ENCODE peak calls at places on chromosomes 7 and 10, in nine cellular contexts. S, J, N, W, U, Q, I, P and G are unnamed samples.

GRCh38 chr7:155948423-155948822 is 136.2 kb upstream of the SHH start:
- DNase-seq in S (no peak), J (no peak), N (no peak), W (no peak), U (no peak), Q (no peak), I (no peak), P (no peak), G (no peak)

GRCh38 chr10:122733450-122733849 is 33.8 kb upstream of the C10orf120 start:
- DNase-seq in S (no peak), J (no peak), N (no peak), W (no peak), U (no peak), Q (no peak), I (no peak), P (no peak), G (no peak)

GRCh38 chr7:121085922-121086321 is 97.4 kb downstream of the CPED1 start:
- DNase-seq in S (no peak), J (no peak), N (no peak), W (no peak), U (no peak), Q (no peak), I (peak), P (no peak), G (no peak)

GRCh38 chr10:79404231-79404609 is 41.2 kb downstream of the ZCCHC24 start:
- DNase-seq in S (no peak), J (no peak), N (no peak), W (no peak), U (no peak), Q (peak), I (no peak), P (no peak), G (no peak)

GRCh38 chr10:58237014-58237830 is 30.5 kb downstream of the IPMK start:
- DNase-seq in S (no peak), J (no peak), N (no peak), W (peak), U (no peak), Q (peak), I (no peak), P (peak), G (no peak)

GRCh38 chr7:112892263-112892662 is 102.1 kb upstream of the TMEM168 start:
- DNase-seq in S (no peak), J (no peak), N (no peak), W (peak), U (no peak), Q (no peak), I (no peak), P (no peak), G (no peak)

GRCh38 chr7:87234949-87235348 is 15.4 kb upstream of the TMEM243 start:
- DNase-seq in S (no peak), J (no peak), N (no peak), W (no peak), U (no peak), Q (no peak), I (no peak), P (no peak), G (no peak)

GRCh38 chr7:112439476-112439875 is 10.8 kb upstream of the IFRD1 start:
- DNase-seq in S (no peak), J (no peak), N (no peak), W (no peak), U (no peak), Q (no peak), I (no peak), P (no peak), G (no peak)

GRCh38 chr7:138875794-138876193 is 77.8 kb upstream of the ATP6V0A4 start:
- DNase-seq in S (no peak), J (peak), N (peak), W (peak), U (no peak), Q (no peak), I (peak), P (peak), G (peak)

GRCh38 chr10:119425881-119426170 is 116.7 kb downstream of the RGS10 start:
- DNase-seq in S (no peak), J (no peak), N (no peak), W (no peak), U (no peak), Q (no peak), I (no peak), P (no peak), G (no peak)

GRCh38 chr10:113978802-113979201 is 64.9 kb upstream of the ADRB1 start:
- DNase-seq in S (no peak), J (no peak), N (no peak), W (no peak), U (no peak), Q (no peak), I (no peak), P (no peak), G (no peak)

GRCh38 chr7:45660201-45660900 is 86.2 kb downstream of the ADCY1 start:
- DNase-seq in S (no peak), J (no peak), N (no peak), W (no peak), U (no peak), Q (no peak), I (no peak), P (no peak), G (no peak)

GRCh38 chr10:102633848-102634247 is 10.4 kb upstream of the TRIM8 start:
- DNase-seq in S (no peak), J (no peak), N (no peak), W (no peak), U (no peak), Q (no peak), I (no peak), P (no peak), G (no peak)

GRCh38 chr7:29988391-29989256 is 977 bp downstream of the SCRN1 start:
- DNase-seq in S (peak), J (peak), N (no peak), W (peak), U (peak), Q (peak), I (peak), P (peak), G (peak)

GRCh38 chr10:124671486-124672075 is 72.6 kb downstream of the FAM53B start:
- DNase-seq in S (no peak), J (no peak), N (no peak), W (peak), U (no peak), Q (peak), I (no peak), P (peak), G (no peak)

GRCh38 chr10:73931767-73932624 is 21.1 kb downstream of the PLAU start:
- DNase-seq in S (no peak), J (peak), N (peak), W (peak), U (peak), Q (peak), I (no peak), P (no peak), G (peak)

GRCh38 chr10:77355844-77356243 is 281.8 kb downstream of the KCNMA1 start:
- DNase-seq in S (no peak), J (no peak), N (no peak), W (peak), U (no peak), Q (no peak), I (peak), P (peak), G (no peak)

GRCh38 chr10:1400129-1400865 is 337.0 kb downstream of the ADARB2 start:
- DNase-seq in S (no peak), J (no peak), N (no peak), W (peak), U (no peak), Q (no peak), I (no peak), P (no peak), G (no peak)

GRCh38 chr10:89373916-89374711 is 3.7 kb upstream of the IFIT1B start:
- DNase-seq in S (peak), J (no peak), N (no peak), W (peak), U (no peak), Q (no peak), I (peak), P (peak), G (no peak)

GRCh38 chr10:72826346-72826745 is 67.2 kb upstream of the OIT3 start:
- DNase-seq in S (no peak), J (no peak), N (no peak), W (no peak), U (no peak), Q (no peak), I (no peak), P (no peak), G (no peak)

GRCh38 chr7:29113384-29114102 is 32.8 kb downstream of the CPVL start:
- DNase-seq in S (peak), J (no peak), N (no peak), W (peak), U (peak), Q (peak), I (no peak), P (peak), G (no peak)

GRCh38 chr10:7107287-7107686 is 303.5 kb downstream of the SFMBT2 start:
- DNase-seq in S (no peak), J (no peak), N (no peak), W (no peak), U (no peak), Q (no peak), I (no peak), P (no peak), G (no peak)